ENCODE peak calls at places on chromosome 4, in four cellular contexts. Y is esophagus squamous epithelium, L is iPS DF 6.9, H is MM.1S. K is an unnamed sample.
A peak's percentile ranks its signal among the peaks of the same experiment; 100 is the strongest.

GRCh38 chr4:104592894-104593470 is 98.3 kb upstream of the CXXC4 start:
- DNase-seq in L (no peak), Y (no peak), H (no peak), K (no peak)

GRCh38 chr4:159950707-159951106 is 847.8 kb downstream of the RAPGEF2 start:
- DNase-seq in Y (no peak), H (no peak), L (no peak), K (no peak)

GRCh38 chr4:108272566-108272965 is 103.8 kb upstream of the LEF1 start:
- DNase-seq in L (no peak), H (no peak), Y (no peak), K (no peak)

GRCh38 chr4:118351851-118352827 is 664 bp downstream of the PRSS12 start:
- DNase-seq in Y (no peak), L (no peak), H (no peak), K (no peak)

GRCh38 chr4:19074061-19074460 is 1052.5 kb upstream of the LCORL start:
- DNase-seq in H (no peak), L (no peak), Y (no peak), K (no peak)

GRCh38 chr4:109559625-109559982 is 442 bp upstream of the MCUB start:
- DNase-seq in Y (no peak), H (no peak), L (no peak), K (peak; percentile 65)

GRCh38 chr4:182179105-182179504 is 64.1 kb upstream of the TENM3 start:
- DNase-seq in L (no peak), Y (no peak), H (no peak), K (no peak)

GRCh38 chr4:168923526-168924194 is 86.4 kb downstream of the CBR4 start:
- DNase-seq in L (peak; percentile 76), H (peak; percentile 61), Y (no peak), K (no peak)

GRCh38 chr4:71266090-71266794 is 72.6 kb upstream of the SLC4A4 start:
- DNase-seq in L (no peak), H (no peak), Y (no peak), K (no peak)

GRCh38 chr4:176066757-176067156 is 1.1 kb downstream of the WDR17 start:
- DNase-seq in H (no peak), Y (no peak), L (no peak), K (no peak)

GRCh38 chr4:11743236-11743635 is 314.5 kb upstream of the HS3ST1 start:
- DNase-seq in L (no peak), Y (no peak), H (peak; percentile 72), K (no peak)

GRCh38 chr4:109010534-109010933 is 247.7 kb upstream of the ETNPPL start:
- DNase-seq in L (no peak), H (no peak), Y (no peak), K (no peak)

GRCh38 chr4:32117696-32118095 is 1397.5 kb downstream of the PCDH7 start:
- DNase-seq in Y (no peak), L (no peak), H (no peak), K (no peak)

GRCh38 chr4:8736083-8736825 is 135.4 kb downstream of the HMX1 start:
- DNase-seq in L (no peak), H (peak; percentile 21), Y (no peak), K (no peak)

GRCh38 chr4:126799471-126799870 is 833.3 kb upstream of the INTU start:
- DNase-seq in L (no peak), H (no peak), Y (no peak), K (no peak)

GRCh38 chr4:10456270-10457254 is 664 bp downstream of the ZNF518B start:
- DNase-seq in L (no peak), Y (no peak), H (peak; percentile 50), K (peak; percentile 64)

GRCh38 chr4:112075129-112075753 is 70.0 kb upstream of the FAM241A start:
- DNase-seq in H (peak; percentile 59), Y (no peak), L (no peak), K (no peak)

GRCh38 chr4:185242749-185243533 is 33.5 kb downstream of the SNX25 start:
- DNase-seq in L (no peak), H (no peak), Y (no peak), K (no peak)

GRCh38 chr4:168928346-168928745 is 81.7 kb downstream of the CBR4 start:
- DNase-seq in L (no peak), H (no peak), Y (no peak), K (no peak)

GRCh38 chr4:153332936-153333335 is 11.6 kb upstream of the MND1 start:
- DNase-seq in H (no peak), Y (no peak), L (no peak), K (no peak)

GRCh38 chr4:2459589-2460349 is 9.1 kb upstream of the RNF4 start:
- DNase-seq in L (no peak), H (no peak), Y (no peak), K (no peak)

GRCh38 chr4:18042012-18042411 is 20.5 kb upstream of the LCORL start:
- DNase-seq in Y (no peak), L (no peak), H (no peak), K (no peak)

GRCh38 chr4:118823471-118823870 is 12.5 kb downstream of the SEC24D start:
- DNase-seq in Y (no peak), L (no peak), H (no peak), K (no peak)

GRCh38 chr4:6182390-6183280 is 17.7 kb downstream of the JAKMIP1 start:
- DNase-seq in H (no peak), Y (no peak), L (no peak), K (no peak)

GRCh38 chr4:89539374-89539773 is 231.8 kb upstream of the GPRIN3 start:
- DNase-seq in L (no peak), H (no peak), Y (no peak), K (no peak)

GRCh38 chr4:3077796-3078195 is 3.3 kb downstream of the HTT start:
- DNase-seq in L (no peak), H (no peak), Y (no peak), K (no peak)

GRCh38 chr4:142201041-142201440 is 564.7 kb downstream of the IL15 start:
- DNase-seq in H (no peak), Y (no peak), L (no peak), K (no peak)

GRCh38 chr4:99723555-99724450 is 66.2 kb upstream of the C4orf54 start:
- DNase-seq in H (no peak), Y (no peak), L (no peak), K (peak; percentile 41)

GRCh38 chr4:165684177-165684870 is 188.7 kb upstream of the TLL1 start:
- DNase-seq in H (no peak), L (no peak), Y (no peak), K (no peak)

GRCh38 chr4:30815685-30816084 is 95.5 kb downstream of the PCDH7 start:
- DNase-seq in Y (no peak), H (no peak), L (no peak), K (no peak)

GRCh38 chr4:84497220-84497834 is 1.8 kb downstream of the NKX6-1 start:
- DNase-seq in H (no peak), L (no peak), Y (no peak), K (no peak)
- H3K4me3 ChIP-seq in H (no peak overlapping the region), L (peak overlapping the region; percentile 45), Y (peak overlapping the region; percentile 63), K (peak overlapping the region; percentile 70)

GRCh38 chr4:34202154-34202553 is 2042.2 kb downstream of the ARAP2 start:
- DNase-seq in H (no peak), Y (no peak), L (no peak), K (no peak)
- H3K4me1 ChIP-seq in H (no peaks in the 10 kb centered on the region), Y (no peaks in the 10 kb centered on the region), L (no peaks in the 10 kb centered on the region), K (no peaks in the 10 kb centered on the region)

GRCh38 chr4:13540446-13541175 is 3.7 kb downstream of the NKX3-2 start:
- DNase-seq in Y (no peak), H (no peak), L (no peak), K (no peak)
- H3K27me3 ChIP-seq in Y (peaks cover 100% of the 10 kb centered on the region), H (peaks cover 41% of the 10 kb centered on the region), L (peaks cover 88% of the 10 kb centered on the region), K (peaks cover 42% of the 10 kb centered on the region)

DNA sequence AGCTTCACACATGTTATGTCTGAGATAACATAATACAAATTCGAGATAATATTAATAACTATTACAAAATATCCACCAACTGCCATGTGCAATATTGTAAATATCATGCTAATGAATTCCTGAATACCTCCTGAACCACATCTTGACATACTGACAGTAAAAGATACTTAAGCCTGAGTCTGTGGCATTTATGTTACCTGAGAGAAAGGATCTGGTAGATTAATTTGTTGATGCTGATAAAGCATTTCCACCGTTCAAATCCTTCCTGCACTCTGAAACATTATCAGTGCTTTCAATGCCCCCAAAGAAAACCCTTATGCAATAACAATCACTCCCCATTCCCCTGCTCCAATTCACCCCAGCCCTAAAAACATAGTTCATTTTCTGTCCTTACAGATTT is 38.8 kb upstream of the ADGRA3 start:
- DNase-seq in L (no peak), Y (no peak), H (no peak), K (no peak)
- H3K4me3 ChIP-seq in L (no peak overlapping the region), Y (no peak overlapping the region), H (no peak overlapping the region), K (no peak overlapping the region)

GRCh38 chr4:148069086-148070010 is 337.5 kb downstream of the ARHGAP10 start:
- DNase-seq in H (no peak), L (no peak), Y (no peak), K (no peak)
- H3K4me1 ChIP-seq in H (no peaks in the 10 kb centered on the region), L (no peaks in the 10 kb centered on the region), Y (no peaks in the 10 kb centered on the region), K (no peaks in the 10 kb centered on the region)

GRCh38 chr4:13543648-13544555 is at the start of gene NKX3-2:
- DNase-seq in Y (no peak), H (no peak), L (no peak), K (no peak)
- H3K27me3 ChIP-seq in Y (peaks cover 100% of the 10 kb centered on the region), H (peaks cover 30% of the 10 kb centered on the region), L (peaks cover 78% of the 10 kb centered on the region), K (peaks cover 73% of the 10 kb centered on the region)

GRCh38 chr4:144647095-144647959 is 1.4 kb downstream of the HHIP start:
- DNase-seq in L (no peak), H (no peak), Y (no peak), K (no peak)

GRCh38 chr4:144646523-144647094 is 653 bp downstream of the HHIP start:
- DNase-seq in H (no peak), L (no peak), Y (no peak), K (no peak)

GRCh38 chr4:144645621-144646522 is at the start of gene HHIP:
- DNase-seq in Y (no peak), H (no peak), L (no peak), K (no peak)

GRCh38 chr4:144644368-144645101 is 1.4 kb upstream of the HHIP start:
- DNase-seq in Y (no peak), H (no peak), L (no peak), K (no peak)

GRCh38 chr4:144645102-144645469 is 870 bp upstream of the HHIP start:
- DNase-seq in Y (no peak), H (no peak), L (no peak), K (no peak)
- H3K4me3 ChIP-seq in Y (peak overlapping the region; percentile 50), H (no peak overlapping the region), L (no peak overlapping the region), K (peak overlapping the region; percentile 62)

GRCh38 chr4:38109370-38109769 is 149.2 kb downstream of the PTTG2 start:
- DNase-seq in Y (no peak), L (no peak), H (no peak), K (no peak)
- H3K4me1 ChIP-seq in Y (no peaks in the 10 kb centered on the region), L (peaks cover 3% of the 10 kb centered on the region), H (peaks cover 40% of the 10 kb centered on the region), K (no peaks in the 10 kb centered on the region)

GRCh38 chr4:783133-783541 is 42.8 kb downstream of the CPLX1 start:
- DNase-seq in Y (no peak), H (no peak), L (no peak), K (no peak)
- H3K27me3 ChIP-seq in Y (peaks cover 38% of the 10 kb centered on the region), H (no peaks in the 10 kb centered on the region), L (peaks cover 11% of the 10 kb centered on the region), K (peaks cover 17% of the 10 kb centered on the region)

GRCh38 chr4:68278045-68278444 is 32.6 kb upstream of the TMPRSS11B start:
- DNase-seq in Y (no peak), H (no peak), L (no peak), K (no peak)
- H3K4me3 ChIP-seq in Y (no peak overlapping the region), H (no peak overlapping the region), L (no peak overlapping the region), K (no peak overlapping the region)